ENCODE peak calls at places on chromosomes 4 and X, in nine cellular contexts. O is transverse colon, B is cardiac muscle cell, Q is brain microvascular endothelial cell, Z is mammary epithelial cell, X is body of pancreas, A is ovary, J is coronary artery, I is colonic mucosa. W is an unnamed sample.

GRCh38 chr4:147057631-147057980 is 111.9 kb upstream of the TTC29 start:
- DNase-seq in B (peak; percentile 62), O (no peak), A (no peak), I (no peak), Q (no peak), X (no peak), J (no peak), Z (peak; percentile 20), W (no peak)

GRCh38 chr4:109629775-109630174 is 69.7 kb downstream of the MCUB start:
- DNase-seq in Z (no peak), B (no peak), O (no peak), A (no peak), J (no peak), I (no peak), Q (no peak), X (no peak), W (no peak)

GRCh38 chrX:55008571-55009358 is 8.6 kb downstream of the APEX2 start:
- DNase-seq in B (peak; percentile 17), O (no peak), X (no peak), I (no peak), Q (no peak), Z (peak; percentile 64), J (no peak), A (no peak), W (no peak)

GRCh38 chrX:123736333-123736921 is 3.6 kb upstream of the THOC2 start:
- DNase-seq in J (no peak), A (no peak), B (peak; percentile 16), O (no peak), Q (peak; percentile 78), X (no peak), Z (peak; percentile 65), I (no peak), W (peak; percentile 43)

GRCh38 chr4:188613976-188614375 is 474.7 kb downstream of the TRIML1 start:
- DNase-seq in O (no peak), Z (no peak), J (no peak), Q (no peak), B (no peak), I (no peak), A (no peak), X (no peak), W (no peak)

GRCh38 chrX:136162827-136163427 is 15.6 kb downstream of the FHL1 start:
- DNase-seq in O (peak; percentile 66), I (peak; percentile 51), Q (peak; percentile 38), B (peak; percentile 60), X (peak; percentile 50), Z (peak; percentile 45), A (no peak), J (no peak), W (no peak)

GRCh38 chr4:139711461-139711860 is 45.8 kb downstream of the MGST2 start:
- DNase-seq in X (no peak), J (no peak), A (no peak), Q (no peak), O (peak; percentile 55), B (peak; percentile 66), Z (no peak), I (peak; percentile 34), W (no peak)

GRCh38 chr4:134465417-134465816 is 263.8 kb upstream of the PABPC4L start:
- DNase-seq in O (no peak), Q (no peak), B (no peak), I (no peak), X (no peak), Z (no peak), J (no peak), A (no peak), W (no peak)

GRCh38 chrX:38985375-38985774 is 184.1 kb downstream of the MID1IP1 start:
- DNase-seq in X (no peak), O (no peak), A (no peak), Q (no peak), J (no peak), I (no peak), Z (no peak), B (peak; percentile 41), W (no peak)

DNA sequence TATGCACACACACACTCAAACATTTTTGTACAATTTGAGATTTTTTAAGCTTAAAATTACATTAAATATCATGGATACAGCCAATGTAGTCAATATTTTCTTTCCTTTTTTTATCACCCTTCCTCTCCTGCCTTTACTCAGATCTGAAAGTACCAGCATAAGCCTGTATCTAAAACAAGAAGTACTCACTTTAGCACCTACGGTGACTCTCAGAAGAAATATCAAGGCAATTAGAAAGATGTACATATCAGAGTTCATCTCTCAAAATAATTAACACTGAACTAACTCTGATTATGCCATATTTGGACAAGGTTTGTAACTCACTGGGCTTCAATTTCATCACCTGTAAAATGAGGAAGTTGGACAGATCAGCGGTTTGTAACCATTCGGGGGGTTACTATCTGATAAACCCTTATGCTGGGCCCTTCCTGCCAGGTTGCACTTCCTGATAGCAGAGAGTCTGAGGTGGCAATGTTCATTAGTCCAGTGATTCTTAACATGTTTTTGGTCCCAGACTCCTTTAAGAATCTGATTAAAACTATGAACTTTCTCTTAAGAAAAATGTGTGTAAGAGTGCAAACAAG is 5.7 kb upstream of the GPR174 start:
- DNase-seq in A (no peak), O (peak; percentile 30), X (no peak), Q (no peak), Z (no peak), J (no peak), B (no peak), I (no peak), W (no peak)
- TF ChIP-seq CTCF in A (no peak), O (no peak), X (no peak), Q (no peak), Z (no peak), J (no peak), B (no peak), I (no peak), W (no peak)

GRCh38 chrX:51332188-51332942 is at the start of gene NUDT10:
- DNase-seq in Q (peak; percentile 14), B (peak; percentile 69), J (peak; percentile 71), I (peak; percentile 24), X (peak; percentile 45), A (peak; percentile 76), O (peak; percentile 29), Z (peak; percentile 51), W (no peak)
- H3K4me3 ChIP-seq in Q (peak within 1 kb of the TSS; percentile 47), B (peak within 1 kb of the TSS; percentile 51), J (peak within 1 kb of the TSS; percentile 74), I (peak within 1 kb of the TSS; percentile 17), X (no peak within 1 kb of the TSS), A (peak within 1 kb of the TSS; percentile 37), O (peak within 1 kb of the TSS; percentile 28), Z (peak within 1 kb of the TSS; percentile 49), W (peak within 1 kb of the TSS; percentile 56)

DNA sequence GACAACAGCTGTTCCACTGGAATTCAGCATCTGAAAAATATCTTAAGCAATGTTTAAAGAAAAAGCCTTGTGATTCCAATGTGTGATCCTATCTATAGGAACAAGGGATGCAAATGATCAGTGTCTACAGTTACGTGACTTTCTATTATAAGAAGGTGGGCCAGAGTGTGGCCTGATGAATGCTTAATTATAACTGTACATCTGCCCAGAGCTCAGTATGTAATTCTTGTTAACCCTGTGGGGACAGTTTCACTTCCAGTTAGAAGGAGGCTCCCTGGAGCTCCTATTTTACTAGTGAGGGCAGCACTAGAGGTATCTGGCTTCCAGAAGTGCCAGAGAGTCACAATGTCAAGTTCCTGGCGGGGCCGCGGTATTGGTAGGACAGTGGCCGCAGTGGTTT is 288.5 kb downstream of the USP46 start:
- DNase-seq in O (no peak), Q (no peak), B (no peak), J (no peak), X (no peak), Z (no peak), A (no peak), I (no peak), W (no peak)
- TF ChIP-seq CTCF in O (no peak), Q (no peak), B (no peak), J (no peak), X (no peak), Z (no peak), A (no peak), I (no peak), W (no peak)

GRCh38 chrX:7073336-7073735 is 74.2 kb upstream of the STS start:
- DNase-seq in A (no peak), Q (no peak), O (no peak), X (no peak), I (no peak), Z (no peak), J (no peak), B (no peak), W (no peak)
- H3K4me3 ChIP-seq in A (no peak overlapping the region), Q (no peak overlapping the region), O (no peak overlapping the region), X (no peak overlapping the region), I (no peak overlapping the region), Z (no peak overlapping the region), J (no peak overlapping the region), B (no peak overlapping the region), W (no peak overlapping the region)

DNA sequence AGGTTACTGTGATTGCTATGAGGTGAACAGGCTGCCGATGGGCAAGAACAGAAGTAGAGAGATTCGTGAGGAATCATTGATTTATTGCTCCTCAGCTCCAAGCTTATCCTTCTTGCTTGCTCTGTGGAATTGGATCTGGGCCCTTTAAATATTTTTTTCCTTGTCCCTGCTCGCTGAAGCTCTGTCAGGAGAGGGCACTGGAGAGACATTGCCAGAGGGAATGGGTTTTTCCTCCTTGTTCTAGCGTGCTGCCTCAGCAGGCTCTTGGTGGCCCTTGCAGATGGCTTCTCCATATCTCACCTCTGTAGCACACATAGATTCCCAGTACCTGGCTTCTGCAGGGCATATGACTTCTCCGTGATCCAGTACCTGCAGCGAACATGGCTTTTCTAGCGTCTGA is 67.4 kb downstream of the CNGA2 start:
- DNase-seq in O (no peak), X (no peak), A (no peak), J (no peak), I (no peak), Z (no peak), Q (no peak), B (no peak), W (no peak)
- TF ChIP-seq CTCF in O (no peak), X (peak; percentile 17), A (no peak), J (no peak), I (no peak), Z (no peak), Q (peak; percentile 41), B (peak; percentile 17), W (peak; percentile 40)